ENCODE peak calls at places on chromosomes 2 and 18, in five cellular contexts. Q is activated T-helper 1 cell treated with Interleukin-2 at 50 U/mL for 16 hours, P is iPS DF 19.7, M is NCI-H1417, R is T-cell. C is an unnamed sample.

GRCh38 chr2:101232770-101233169 is 19.9 kb upstream of the CNOT11 start:
- DNase-seq in Q (no peak), P (no peak), M (no peak), R (no peak), C (no peak)

GRCh38 chr2:101619191-101619591 is 78.3 kb upstream of the MAP4K4 start:
- DNase-seq in Q (no peak), P (no peak), M (no peak), R (no peak), C (no peak)

GRCh38 chr2:218812096-218812815 is 19.3 kb downstream of the PRKAG3 start:
- DNase-seq in Q (no peak), P (no peak), M (no peak), R (no peak), C (no peak)

GRCh38 chr2:74845217-74845751 is 11.4 kb downstream of the HK2 start:
- DNase-seq in Q (no peak), P (no peak), M (no peak), R (no peak), C (peak)

GRCh38 chr2:172086349-172087190 is 1.3 kb downstream of the DLX1 start:
- DNase-seq in Q (no peak), P (no peak), M (no peak), R (no peak), C (peak)

GRCh38 chr2:84631047-84631446 is 114.7 kb downstream of the DNAH6 start:
- DNase-seq in Q (no peak), P (no peak), M (peak), R (no peak), C (peak)

GRCh38 chr18:12282436-12283039 is 25.5 kb upstream of the TUBB6 start:
- DNase-seq in Q (no peak), P (no peak), M (no peak), R (no peak), C (no peak)

GRCh38 chr2:15845294-15845693 is 95.1 kb upstream of the MYCN start:
- DNase-seq in Q (no peak), P (no peak), M (no peak), R (no peak), C (no peak)

GRCh38 chr18:68611301-68611700 is 103.6 kb downstream of the TMX3 start:
- DNase-seq in Q (no peak), P (no peak), M (no peak), R (no peak), C (no peak)

C was measured in NCI-H510A treated with DMSO at 0.1 percent for 48 hours.